ENCODE peak calls at places on chromosomes 6 and 20, in four cellular contexts. R, U, T and E are unnamed samples.

GRCh38 chr6:33837971-33838665 is 34.3 kb upstream of the MLN start:
- DNase-seq in U (no peak), T (no peak), R (peak), E (peak)

GRCh38 chr6:19837511-19838441 is 606 bp downstream of the ID4 start:
- DNase-seq in U (no peak), T (peak), R (peak), E (peak)

GRCh38 chr6:95923518-95923917 is 92.3 kb upstream of the FUT9 start:
- DNase-seq in U (no peak), R (no peak), T (peak), E (no peak)

GRCh38 chr6:161439093-161439492 is 165.2 kb upstream of the AGPAT4 start:
- DNase-seq in R (peak), T (no peak), U (no peak), E (peak)

GRCh38 chr6:138970159-138970558 is 17.9 kb downstream of the REPS1 start:
- DNase-seq in U (no peak), R (no peak), T (no peak), E (no peak)

GRCh38 chr6:32196682-32197616 is 4.5 kb upstream of the GPSM3 start:
- DNase-seq in R (peak), U (no peak), T (no peak), E (peak)

GRCh38 chr6:11264100-11264499 is 31.6 kb upstream of the NEDD9 start:
- DNase-seq in R (no peak), T (no peak), U (no peak), E (no peak)

GRCh38 chr6:66896415-66896814 is 1189.4 kb upstream of the EYS start:
- DNase-seq in R (no peak), U (no peak), T (no peak), E (no peak)

GRCh38 chr6:123965894-123966293 is 162.2 kb downstream of the NKAIN2 start:
- DNase-seq in U (no peak), R (peak), T (no peak), E (no peak)

GRCh38 chr20:10674684-10675455 is 1.1 kb upstream of the JAG1 start:
- DNase-seq in U (no peak), R (peak), T (peak), E (peak)

GRCh38 chr6:99458319-99458718 is 33.2 kb upstream of the PNISR start:
- DNase-seq in U (no peak), R (peak), T (peak), E (no peak)

GRCh38 chr20:41154436-41155176 is 17.3 kb downstream of the PLCG1 start:
- DNase-seq in U (no peak), T (no peak), R (peak), E (no peak)

GRCh38 chr6:46419576-46420002 is 71.7 kb downstream of the RCAN2 start:
- DNase-seq in T (peak), R (peak), U (no peak), E (peak)

GRCh38 chr6:117232191-117232590 is 33.2 kb upstream of the VGLL2 start:
- DNase-seq in R (no peak), T (no peak), U (no peak), E (no peak)

GRCh38 chr20:50276119-50277063 is 85.8 kb downstream of the CEBPB start:
- DNase-seq in U (no peak), R (no peak), T (no peak), E (no peak)

GRCh38 chr6:81228912-81229540 is 523.5 kb downstream of the TENT5A start:
- DNase-seq in U (no peak), R (peak), T (no peak), E (no peak)

GRCh38 chr20:13430346-13431002 is 208.3 kb downstream of the TASP1 start:
- DNase-seq in T (peak), R (no peak), U (no peak), E (no peak)

GRCh38 chr20:32288225-32288849 is 10.9 kb downstream of the KIF3B start:
- DNase-seq in R (no peak), U (no peak), T (no peak), E (no peak)

GRCh38 chr6:1604991-1605821 is 4.5 kb upstream of the FOXC1 start:
- DNase-seq in R (no peak), U (no peak), T (no peak), E (no peak)

GRCh38 chr20:4694076-4694475 is 27.6 kb upstream of the PRND start:
- DNase-seq in U (no peak), R (no peak), T (no peak), E (no peak)

GRCh38 chr6:21811484-21811883 is 217.9 kb downstream of the SOX4 start:
- DNase-seq in U (no peak), T (no peak), R (no peak), E (no peak)

GRCh38 chr6:151379933-151380847 is 11.2 kb downstream of the ZBTB2 start:
- DNase-seq in T (no peak), R (no peak), U (no peak), E (no peak)

GRCh38 chr6:11711644-11711993 is 67.0 kb downstream of the ADTRP start:
- DNase-seq in R (no peak), U (no peak), T (no peak), E (no peak)

GRCh38 chr6:5525209-5525608 is 263.9 kb downstream of the FARS2 start:
- DNase-seq in T (no peak), U (no peak), R (peak), E (no peak)

GRCh38 chr6:169953686-169954085 is 202.3 kb downstream of the ERMARD start:
- DNase-seq in T (no peak), R (no peak), U (no peak), E (no peak)

GRCh38 chr20:1838479-1839279 is 56.5 kb upstream of the SIRPA start:
- DNase-seq in U (no peak), T (no peak), R (no peak), E (no peak)

GRCh38 chr6:52512199-52512598 is 64.7 kb downstream of the TRAM2 start:
- DNase-seq in U (no peak), R (peak), T (no peak), E (peak)

GRCh38 chr6:152305672-152306071 is 331.5 kb downstream of the SYNE1 start:
- DNase-seq in U (no peak), R (no peak), T (no peak), E (no peak)

GRCh38 chr20:8131598-8132014 is 460 bp upstream of the PLCB1 start:
- DNase-seq in T (no peak), U (no peak), R (peak), E (no peak)